ENCODE peak calls at places on chromosomes 12 and 14, in ten cellular contexts. M is fibroblast of mammary gland; Z is RWPE1; V is cardiac fibroblast; C is foreskin fibroblast; D is CD8-positive, alpha-beta T cell; U is B cell; Y is SK-N-SH; E is bronchial epithelial cell; K is HFF-Myc. H is an unnamed sample.

GRCh38 chr14:67618617-67619063 is 1.1 kb upstream of the ARG2 start:
- DNase-seq in M (peak; percentile 82), Z (peak; percentile 69), C (peak; percentile 83), E (peak; percentile 69), Y (peak; percentile 67), V (peak; percentile 89), U (peak; percentile 71), K (peak; percentile 79), D (peak; percentile 29), H (no peak)

GRCh38 chr12:132160016-132160415 is 15.8 kb downstream of the NOC4L start:
- DNase-seq in V (no peak), C (no peak), K (no peak), Y (no peak), U (no peak), M (no peak), E (no peak), Z (no peak), D (no peak), H (no peak)

GRCh38 chr12:120012067-120012621 is 23.1 kb downstream of the BICDL1 start:
- DNase-seq in M (peak; percentile 38), C (no peak), K (peak; percentile 22), U (peak; percentile 56), D (peak; percentile 77), Y (peak; percentile 66), E (peak; percentile 36), Z (peak; percentile 29), V (peak; percentile 21), H (no peak)

GRCh38 chr12:97936165-97936564 is 473.6 kb downstream of the RMST start:
- DNase-seq in C (no peak), V (no peak), E (peak; percentile 26), D (no peak), Y (no peak), M (no peak), K (no peak), U (no peak), Z (no peak), H (no peak)

GRCh38 chr12:56315256-56315625 is 547 bp downstream of the CNPY2 start:
- DNase-seq in E (no peak), C (no peak), D (no peak), Y (peak; percentile 37), Z (no peak), U (no peak), V (no peak), K (no peak), M (no peak), H (no peak)

GRCh38 chr12:11763760-11764520 is 114.5 kb downstream of the ETV6 start:
- DNase-seq in U (no peak), D (no peak), Z (no peak), C (peak; percentile 69), V (peak; percentile 71), M (peak; percentile 55), Y (no peak), K (no peak), E (no peak), H (no peak)

GRCh38 chr12:47377414-47378221 is 297.9 kb upstream of the AMIGO2 start:
- DNase-seq in V (peak; percentile 99), M (peak; percentile 100), Y (no peak), K (peak; percentile 76), E (peak; percentile 87), D (no peak), U (no peak), Z (peak; percentile 46), C (peak; percentile 98), H (no peak)

GRCh38 chr12:57620936-57621496 is 9.8 kb downstream of the ARHGEF25 start:
- DNase-seq in Y (peak; percentile 59), Z (no peak), D (peak; percentile 21), E (no peak), V (peak; percentile 9), K (no peak), C (peak; percentile 49), U (peak; percentile 50), M (no peak), H (no peak)

DNA sequence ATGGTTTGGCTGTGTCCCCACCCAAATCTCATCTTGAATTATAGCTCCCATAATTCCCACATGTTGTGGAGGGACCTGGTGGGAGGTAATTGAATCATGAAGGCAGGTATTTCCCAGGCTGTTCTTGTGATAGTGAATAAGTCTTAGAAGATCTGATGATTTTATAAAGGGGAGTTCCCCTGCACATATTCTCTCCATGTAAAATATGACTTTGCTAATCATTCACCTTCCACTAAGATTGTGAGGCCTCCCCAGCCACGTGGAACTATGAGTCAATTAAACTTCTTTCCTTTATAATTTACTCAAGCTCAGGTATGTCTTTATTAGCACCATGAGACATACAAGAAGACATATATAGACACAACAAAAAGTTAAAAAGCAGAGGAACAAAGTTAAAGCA is 120.0 kb downstream of the CPNE8 start:
- DNase-seq in K (no peak), Y (no peak), C (no peak), D (no peak), Z (no peak), E (no peak), V (no peak), U (no peak), M (no peak), H (no peak)
- TF ChIP-seq CTCF in K (no peak), Y (no peak), C (no peak), D (no peak), Z (no peak), E (no peak), V (no peak), U (no peak), M (no peak), H (no peak)

GRCh38 chr14:59631237-59631636 is 54.6 kb upstream of the CCDC175 start:
- DNase-seq in M (peak; percentile 11), D (no peak), K (no peak), Z (peak; percentile 37), V (peak; percentile 10), E (no peak), C (peak; percentile 7), U (no peak), Y (peak; percentile 39), H (no peak)
- TF ChIP-seq CTCF in M (peak; percentile 39), D (no peak), K (peak; percentile 32), Z (no peak), V (peak; percentile 21), E (peak; percentile 19), C (peak; percentile 14), U (no peak), Y (peak; percentile 30), H (peak; percentile 19)

GRCh38 chr12:3035171-3035570 is 42.0 kb upstream of the TSPAN9 start:
- DNase-seq in Y (no peak), V (peak; percentile 29), K (no peak), E (no peak), C (peak; percentile 45), D (no peak), M (no peak), U (no peak), Z (no peak), H (no peak)

GRCh38 chr12:3036901-3037600 is 40.1 kb upstream of the TSPAN9 start:
- DNase-seq in E (no peak), K (no peak), U (no peak), Z (no peak), D (no peak), C (no peak), V (no peak), M (no peak), Y (no peak), H (no peak)

GRCh38 chr12:3038166-3038565 is 39.0 kb upstream of the TSPAN9 start:
- DNase-seq in D (no peak), V (no peak), Y (no peak), U (no peak), Z (no peak), K (no peak), E (no peak), M (no peak), C (no peak), H (no peak)

GRCh38 chr12:3034067-3034750 is 43.0 kb upstream of the TSPAN9 start:
- DNase-seq in U (peak; percentile 43), K (no peak), Z (peak; percentile 66), Y (peak; percentile 92), E (peak; percentile 59), M (peak; percentile 62), V (peak; percentile 77), C (peak; percentile 82), D (peak; percentile 13), H (peak; percentile 48)

GRCh38 chr12:3035815-3036702 is 41.1 kb upstream of the TSPAN9 start:
- DNase-seq in C (peak; percentile 32), E (no peak), U (no peak), V (peak; percentile 37), K (no peak), D (no peak), M (peak; percentile 30), Z (peak; percentile 13), Y (peak; percentile 52), H (no peak)
- TF ChIP-seq CTCF in C (peak; percentile 36), E (peak; percentile 13), U (no peak), V (peak; percentile 51), K (peak; percentile 28), D (no peak), M (peak; percentile 51), Z (no peak), Y (peak; percentile 54), H (no peak)

GRCh38 chr12:113005759-113006158 is 27.4 kb downstream of the OAS2 start:
- DNase-seq in E (no peak), U (no peak), D (no peak), Y (peak; percentile 40), C (no peak), K (no peak), Z (no peak), M (peak; percentile 8), V (peak; percentile 37), H (no peak)
- TF ChIP-seq CTCF in E (peak; percentile 35), U (peak; percentile 26), D (no peak), Y (peak; percentile 38), C (peak; percentile 29), K (peak; percentile 42), Z (peak; percentile 21), M (peak; percentile 39), V (peak; percentile 42), H (peak; percentile 41)

GRCh38 chr12:108647936-108648287 is 14.2 kb upstream of the SELPLG start:
- DNase-seq in M (no peak), C (no peak), Y (no peak), Z (no peak), D (no peak), K (no peak), U (no peak), E (no peak), V (no peak), H (no peak)

GRCh38 chr12:108645686-108646596 is 12.2 kb upstream of the SELPLG start:
- DNase-seq in V (no peak), U (no peak), K (no peak), Y (no peak), C (no peak), Z (no peak), E (no peak), M (no peak), D (no peak), H (no peak)

GRCh38 chr12:108646597-108647190 is 13.0 kb upstream of the SELPLG start:
- DNase-seq in Z (no peak), C (no peak), K (no peak), M (peak; percentile 52), V (no peak), E (no peak), D (no peak), Y (no peak), U (no peak), H (no peak)

GRCh38 chr12:108648371-108648770 is 14.7 kb upstream of the SELPLG start:
- DNase-seq in C (no peak), E (no peak), Y (no peak), U (no peak), V (no peak), Z (no peak), M (no peak), D (no peak), K (no peak), H (no peak)

GRCh38 chr12:108647199-108647935 is 13.7 kb upstream of the SELPLG start:
- DNase-seq in D (no peak), K (no peak), Z (no peak), E (no peak), V (no peak), M (no peak), Y (no peak), U (no peak), C (peak; percentile 48), H (no peak)
- TF ChIP-seq CTCF in D (no peak), K (no peak), Z (no peak), E (no peak), V (no peak), M (peak; percentile 16), Y (peak; percentile 9), U (no peak), C (no peak), H (no peak)

H was measured in mesothelial cell of epicardium.